ENCODE peak calls at places on chromosomes 6 and 20, in eight cellular contexts. One of them, this sample, is unnamed.
A peak's percentile ranks its signal among the peaks of the same experiment; 100 is the strongest.

GRCh38 chr6:90374201-90374600 is 77.6 kb upstream of the BACH2 start:
- DNase-seq in fibroblast of the aortic adventitia: no peak
- DNase-seq in adrenal gland: no peak
- DNase-seq in H1: no peak
- DNase-seq in lower lobe of right lung: no peak
- DNase-seq in kidney epithelial cell: no peak
- DNase-seq in fibroblast of lung: no peak
- DNase-seq in astrocyte: no peak
- DNase-seq in this sample: peak; percentile 14

GRCh38 chr6:34486106-34486740 is 20.3 kb downstream of the PACSIN1 start:
- DNase-seq in fibroblast of the aortic adventitia: no peak
- DNase-seq in adrenal gland: no peak
- DNase-seq in H1: no peak
- DNase-seq in lower lobe of right lung: no peak
- DNase-seq in kidney epithelial cell: no peak
- DNase-seq in fibroblast of lung: no peak
- DNase-seq in astrocyte: no peak
- DNase-seq in this sample: no peak

GRCh38 chr6:13865132-13865531 is 50.8 kb upstream of the MCUR1 start:
- DNase-seq in fibroblast of the aortic adventitia: no peak
- DNase-seq in adrenal gland: no peak
- DNase-seq in H1: no peak
- DNase-seq in lower lobe of right lung: no peak
- DNase-seq in kidney epithelial cell: no peak
- DNase-seq in fibroblast of lung: no peak
- DNase-seq in astrocyte: no peak
- DNase-seq in this sample: no peak

GRCh38 chr20:51930775-51931174 is 128.5 kb upstream of the SALL4 start:
- DNase-seq in fibroblast of the aortic adventitia: peak; percentile 87
- DNase-seq in adrenal gland: no peak
- DNase-seq in H1: no peak
- DNase-seq in lower lobe of right lung: no peak
- DNase-seq in kidney epithelial cell: peak; percentile 42
- DNase-seq in fibroblast of lung: peak; percentile 64
- DNase-seq in astrocyte: peak; percentile 48
- DNase-seq in this sample: peak; percentile 78

GRCh38 chr6:105757512-105758200 is 328.5 kb upstream of the PRDM1 start:
- DNase-seq in fibroblast of the aortic adventitia: no peak
- DNase-seq in adrenal gland: no peak
- DNase-seq in H1: no peak
- DNase-seq in lower lobe of right lung: no peak
- DNase-seq in kidney epithelial cell: no peak
- DNase-seq in fibroblast of lung: no peak
- DNase-seq in astrocyte: no peak
- DNase-seq in this sample: no peak

GRCh38 chr6:13113956-13114593 is 214.3 kb downstream of the TBC1D7 start:
- DNase-seq in fibroblast of the aortic adventitia: peak; percentile 14
- DNase-seq in adrenal gland: no peak
- DNase-seq in H1: no peak
- DNase-seq in lower lobe of right lung: no peak
- DNase-seq in kidney epithelial cell: peak; percentile 5
- DNase-seq in fibroblast of lung: peak; percentile 4
- DNase-seq in astrocyte: no peak
- DNase-seq in this sample: no peak

GRCh38 chr6:74519172-74519571 is 686.7 kb downstream of the COL12A1 start:
- DNase-seq in fibroblast of the aortic adventitia: peak; percentile 59
- DNase-seq in adrenal gland: no peak
- DNase-seq in H1: no peak
- DNase-seq in lower lobe of right lung: no peak
- DNase-seq in kidney epithelial cell: peak; percentile 14
- DNase-seq in fibroblast of lung: peak; percentile 56
- DNase-seq in astrocyte: peak; percentile 43
- DNase-seq in this sample: peak; percentile 66

GRCh38 chr20:20505554-20505953 is 137.7 kb downstream of the INSM1 start:
- DNase-seq in fibroblast of the aortic adventitia: no peak
- DNase-seq in adrenal gland: no peak
- DNase-seq in H1: no peak
- DNase-seq in lower lobe of right lung: no peak
- DNase-seq in kidney epithelial cell: no peak
- DNase-seq in fibroblast of lung: no peak
- DNase-seq in astrocyte: no peak
- DNase-seq in this sample: no peak

GRCh38 chr20:52682271-52682670 is 289.9 kb upstream of the TSHZ2 start:
- DNase-seq in fibroblast of the aortic adventitia: no peak
- DNase-seq in adrenal gland: no peak
- DNase-seq in H1: no peak
- DNase-seq in lower lobe of right lung: no peak
- DNase-seq in kidney epithelial cell: no peak
- DNase-seq in fibroblast of lung: no peak
- DNase-seq in astrocyte: no peak
- DNase-seq in this sample: no peak

GRCh38 chr6:20955751-20956150 is 421.5 kb downstream of the CDKAL1 start:
- DNase-seq in fibroblast of the aortic adventitia: no peak
- DNase-seq in adrenal gland: no peak
- DNase-seq in H1: no peak
- DNase-seq in lower lobe of right lung: no peak
- DNase-seq in kidney epithelial cell: no peak
- DNase-seq in fibroblast of lung: no peak
- DNase-seq in astrocyte: no peak
- DNase-seq in this sample: no peak

GRCh38 chr6:170369439-170369838 is 62.9 kb downstream of the FAM120B start:
- DNase-seq in fibroblast of the aortic adventitia: no peak
- DNase-seq in adrenal gland: no peak
- DNase-seq in H1: no peak
- DNase-seq in lower lobe of right lung: no peak
- DNase-seq in kidney epithelial cell: no peak
- DNase-seq in fibroblast of lung: no peak
- DNase-seq in astrocyte: no peak
- DNase-seq in this sample: no peak

GRCh38 chr6:88983532-88983931 is 20.1 kb upstream of the RNGTT start:
- DNase-seq in fibroblast of the aortic adventitia: peak; percentile 68
- DNase-seq in adrenal gland: peak; percentile 38
- DNase-seq in H1: no peak
- DNase-seq in lower lobe of right lung: no peak
- DNase-seq in kidney epithelial cell: no peak
- DNase-seq in fibroblast of lung: peak; percentile 13
- DNase-seq in astrocyte: peak; percentile 8
- DNase-seq in this sample: peak; percentile 48

GRCh38 chr6:169813969-169814368 is 62.5 kb downstream of the ERMARD start:
- DNase-seq in fibroblast of the aortic adventitia: no peak
- DNase-seq in adrenal gland: no peak
- DNase-seq in H1: no peak
- DNase-seq in lower lobe of right lung: no peak
- DNase-seq in kidney epithelial cell: no peak
- DNase-seq in fibroblast of lung: no peak
- DNase-seq in astrocyte: no peak
- DNase-seq in this sample: no peak

GRCh38 chr6:144171406-144171805 is 21.1 kb downstream of the STX11 start:
- DNase-seq in fibroblast of the aortic adventitia: no peak
- DNase-seq in adrenal gland: no peak
- DNase-seq in H1: no peak
- DNase-seq in lower lobe of right lung: no peak
- DNase-seq in kidney epithelial cell: no peak
- DNase-seq in fibroblast of lung: no peak
- DNase-seq in astrocyte: no peak
- DNase-seq in this sample: no peak

GRCh38 chr6:98975331-98975891 is 27.7 kb upstream of the FBXL4 start:
- DNase-seq in fibroblast of the aortic adventitia: no peak
- DNase-seq in adrenal gland: no peak
- DNase-seq in H1: no peak
- DNase-seq in lower lobe of right lung: no peak
- DNase-seq in kidney epithelial cell: no peak
- DNase-seq in fibroblast of lung: no peak
- DNase-seq in astrocyte: no peak
- DNase-seq in this sample: no peak

GRCh38 chr6:29943053-29943966 is 978 bp downstream of the HLA-A start:
- DNase-seq in fibroblast of the aortic adventitia: no peak
- DNase-seq in adrenal gland: peak; percentile 24
- DNase-seq in H1: no peak
- DNase-seq in lower lobe of right lung: peak; percentile 51
- DNase-seq in kidney epithelial cell: no peak
- DNase-seq in fibroblast of lung: no peak
- DNase-seq in astrocyte: no peak
- DNase-seq in this sample: peak; percentile 23

GRCh38 chr20:21156266-21156665 is 30.4 kb downstream of the KIZ start:
- DNase-seq in fibroblast of the aortic adventitia: peak; percentile 44
- DNase-seq in adrenal gland: no peak
- DNase-seq in H1: no peak
- DNase-seq in lower lobe of right lung: no peak
- DNase-seq in kidney epithelial cell: peak; percentile 2
- DNase-seq in fibroblast of lung: peak; percentile 77
- DNase-seq in astrocyte: peak; percentile 68
- DNase-seq in this sample: peak; percentile 83

GRCh38 chr6:161233986-161234620 is 39.8 kb downstream of the AGPAT4 start:
- DNase-seq in fibroblast of the aortic adventitia: peak; percentile 94
- DNase-seq in adrenal gland: peak; percentile 83
- DNase-seq in H1: no peak
- DNase-seq in lower lobe of right lung: no peak
- DNase-seq in kidney epithelial cell: peak; percentile 58
- DNase-seq in fibroblast of lung: peak; percentile 92
- DNase-seq in astrocyte: peak; percentile 90
- DNase-seq in this sample: peak; percentile 98

GRCh38 chr6:103534107-103534506 is 1325.6 kb downstream of the HACE1 start:
- DNase-seq in fibroblast of the aortic adventitia: no peak
- DNase-seq in adrenal gland: no peak
- DNase-seq in H1: no peak
- DNase-seq in lower lobe of right lung: no peak
- DNase-seq in kidney epithelial cell: no peak
- DNase-seq in fibroblast of lung: no peak
- DNase-seq in astrocyte: no peak
- DNase-seq in this sample: no peak

GRCh38 chr6:35396991-35397390 is 54.6 kb downstream of the PPARD start:
- DNase-seq in fibroblast of the aortic adventitia: no peak
- DNase-seq in adrenal gland: peak; percentile 68
- DNase-seq in H1: no peak
- DNase-seq in lower lobe of right lung: no peak
- DNase-seq in kidney epithelial cell: no peak
- DNase-seq in fibroblast of lung: peak; percentile 34
- DNase-seq in astrocyte: no peak
- DNase-seq in this sample: no peak

GRCh38 chr6:155645328-155645727 is 189.7 kb upstream of the NOX3 start:
- DNase-seq in fibroblast of the aortic adventitia: peak; percentile 9
- DNase-seq in adrenal gland: no peak
- DNase-seq in H1: no peak
- DNase-seq in lower lobe of right lung: no peak
- DNase-seq in kidney epithelial cell: no peak
- DNase-seq in fibroblast of lung: peak; percentile 17
- DNase-seq in astrocyte: no peak
- DNase-seq in this sample: peak; percentile 29

DNA sequence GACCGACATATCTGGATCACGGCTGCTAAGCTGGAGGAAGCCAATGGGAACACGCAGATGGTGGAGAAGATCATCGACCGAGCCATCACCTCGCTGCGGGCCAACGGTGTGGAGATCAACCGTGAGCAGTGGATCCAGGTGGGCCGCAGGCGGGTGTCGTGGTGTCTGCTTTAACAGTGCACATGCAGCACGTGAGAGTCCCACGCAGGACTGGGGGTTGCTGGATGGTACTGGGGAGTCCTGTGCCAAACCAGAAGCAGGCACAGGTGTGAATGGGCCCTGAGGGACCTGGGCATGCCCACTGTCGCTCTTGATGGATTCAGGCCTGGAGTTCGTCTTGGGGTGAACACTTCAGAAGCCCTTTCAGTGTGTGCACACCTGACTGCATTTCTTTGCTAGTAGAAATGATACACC is 24.6 kb upstream of the C20orf204 start:
- DNase-seq in fibroblast of the aortic adventitia: no peak
- DNase-seq in adrenal gland: no peak
- DNase-seq in H1: no peak
- DNase-seq in lower lobe of right lung: no peak
- DNase-seq in kidney epithelial cell: no peak
- DNase-seq in fibroblast of lung: no peak
- DNase-seq in astrocyte: no peak
- DNase-seq in this sample: no peak
- H3K4me3 ChIP-seq in fibroblast of the aortic adventitia: no peak overlapping the region
- H3K4me3 ChIP-seq in adrenal gland: no peak overlapping the region
- H3K4me3 ChIP-seq in H1: no peak overlapping the region
- H3K4me3 ChIP-seq in lower lobe of right lung: no peak overlapping the region
- H3K4me3 ChIP-seq in kidney epithelial cell: no peak overlapping the region
- H3K4me3 ChIP-seq in fibroblast of lung: no peak overlapping the region
- H3K4me3 ChIP-seq in astrocyte: no peak overlapping the region
- H3K4me3 ChIP-seq in this sample: no peak overlapping the region

GRCh38 chr6:32095338-32096086 is 13.6 kb downstream of the TNXB start:
- DNase-seq in fibroblast of the aortic adventitia: no peak
- DNase-seq in adrenal gland: no peak
- DNase-seq in H1: no peak
- DNase-seq in lower lobe of right lung: no peak
- DNase-seq in kidney epithelial cell: no peak
- DNase-seq in fibroblast of lung: no peak
- DNase-seq in astrocyte: no peak
- DNase-seq in this sample: no peak
- TF ChIP-seq CTCF in fibroblast of the aortic adventitia: peak; percentile 12
- TF ChIP-seq CTCF in adrenal gland: no peak
- TF ChIP-seq CTCF in H1: peak; percentile 9
- TF ChIP-seq CTCF in lower lobe of right lung: no peak
- TF ChIP-seq CTCF in kidney epithelial cell: peak; percentile 12
- TF ChIP-seq CTCF in fibroblast of lung: no peak
- TF ChIP-seq CTCF in astrocyte: no peak
- TF ChIP-seq CTCF in this sample: peak; percentile 10

DNA sequence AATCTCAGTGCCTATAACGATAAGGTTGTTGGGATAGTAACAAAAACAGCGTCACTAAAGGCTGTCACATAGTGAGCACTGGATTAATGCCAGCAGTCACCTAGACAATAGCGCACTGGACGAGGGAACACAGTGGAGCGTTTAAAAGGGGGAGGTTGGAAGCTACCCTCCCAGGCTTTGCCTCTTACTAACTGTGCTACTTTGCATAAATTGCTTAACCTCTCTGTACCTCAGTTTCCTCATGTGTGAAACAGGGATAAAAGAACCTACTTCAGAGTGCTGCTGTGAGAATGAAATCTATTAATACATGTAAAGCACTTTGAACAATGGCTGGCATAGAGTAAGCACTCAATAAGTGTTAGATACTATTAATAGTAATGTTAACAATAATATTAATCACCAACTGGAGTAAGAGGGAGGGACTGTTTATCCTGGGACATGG is 10.5 kb downstream of the BCL2L1 start:
- DNase-seq in fibroblast of the aortic adventitia: no peak
- DNase-seq in adrenal gland: peak; percentile 53
- DNase-seq in H1: no peak
- DNase-seq in lower lobe of right lung: no peak
- DNase-seq in kidney epithelial cell: no peak
- DNase-seq in fibroblast of lung: no peak
- DNase-seq in astrocyte: no peak
- DNase-seq in this sample: no peak
- H3K4me3 ChIP-seq in fibroblast of the aortic adventitia: no peak overlapping the region
- H3K4me3 ChIP-seq in adrenal gland: no peak overlapping the region
- H3K4me3 ChIP-seq in H1: peak overlapping the region; percentile 30
- H3K4me3 ChIP-seq in lower lobe of right lung: peak overlapping the region; percentile 37
- H3K4me3 ChIP-seq in kidney epithelial cell: no peak overlapping the region
- H3K4me3 ChIP-seq in fibroblast of lung: peak overlapping the region; percentile 6
- H3K4me3 ChIP-seq in astrocyte: peak overlapping the region; percentile 54
- H3K4me3 ChIP-seq in this sample: no peak overlapping the region

GRCh38 chr6:116779569-116780164 is 14.1 kb upstream of the FAM162B start:
- DNase-seq in fibroblast of the aortic adventitia: peak; percentile 55
- DNase-seq in adrenal gland: no peak
- DNase-seq in H1: no peak
- DNase-seq in lower lobe of right lung: no peak
- DNase-seq in kidney epithelial cell: peak; percentile 4
- DNase-seq in fibroblast of lung: peak; percentile 21
- DNase-seq in astrocyte: peak; percentile 15
- DNase-seq in this sample: peak; percentile 54

GRCh38 chr6:116783852-116784251 is 18.3 kb upstream of the FAM162B start:
- DNase-seq in fibroblast of the aortic adventitia: no peak
- DNase-seq in adrenal gland: no peak
- DNase-seq in H1: no peak
- DNase-seq in lower lobe of right lung: no peak
- DNase-seq in kidney epithelial cell: no peak
- DNase-seq in fibroblast of lung: peak; percentile 14
- DNase-seq in astrocyte: peak; percentile 4
- DNase-seq in this sample: peak; percentile 8
- TF ChIP-seq CTCF in fibroblast of the aortic adventitia: no peak
- TF ChIP-seq CTCF in adrenal gland: no peak
- TF ChIP-seq CTCF in H1: no peak
- TF ChIP-seq CTCF in lower lobe of right lung: no peak
- TF ChIP-seq CTCF in kidney epithelial cell: no peak
- TF ChIP-seq CTCF in fibroblast of lung: no peak
- TF ChIP-seq CTCF in astrocyte: no peak
- TF ChIP-seq CTCF in this sample: no peak

This sample was measured in fibroblast of villous mesenchyme.